ENCODE peak calls at places on chromosome 12, in four cellular contexts. Y is T-helper 9 cell; H is left cardiac atrium; Z is stimulated activated CD4-positive, alpha-beta T cell treated with anti-CD3 and anti-CD28 coated beads, Interleukin-1b, Interleukin-23, amount 100 ng/mL, for 4 hours. Q is an unnamed sample.

GRCh38 chr12:125185740-125186470 is 120.7 kb downstream of the AACS start:
- DNase-seq in Y (no peak), H (peak), Z (peak), Q (peak)

GRCh38 chr12:14057895-14058294 is 76.5 kb upstream of the GRIN2B start:
- DNase-seq in Y (no peak), H (no peak), Z (no peak), Q (no peak)

GRCh38 chr12:14283489-14284144 is 81.9 kb upstream of the ATF7IP start:
- DNase-seq in Y (no peak), H (no peak), Z (no peak), Q (peak)

GRCh38 chr12:111842556-111843396 is 748 bp downstream of the MAPKAPK5 start:
- DNase-seq in Y (peak), H (no peak), Z (peak), Q (no peak)

GRCh38 chr12:114864688-114865685 is 181.0 kb upstream of the TBX3 start:
- DNase-seq in Y (no peak), H (no peak), Z (no peak), Q (no peak)

GRCh38 chr12:53058674-53059433 is 9.0 kb downstream of the TNS2 start:
- DNase-seq in Y (no peak), H (no peak), Z (no peak), Q (no peak)

GRCh38 chr12:69275471-69275891 is 36.1 kb downstream of the CPSF6 start:
- DNase-seq in Y (no peak), H (no peak), Z (no peak), Q (no peak)

GRCh38 chr12:123083661-123084571 is 67.0 kb downstream of the PITPNM2 start:
- DNase-seq in Y (no peak), H (no peak), Z (no peak), Q (no peak)

GRCh38 chr12:132836803-132837331 is 8.2 kb upstream of the GOLGA3 start:
- DNase-seq in Y (no peak), H (no peak), Z (no peak), Q (no peak)

GRCh38 chr12:93115198-93115601 is 186.1 kb upstream of the EEA1 start:
- DNase-seq in Y (no peak), H (no peak), Z (no peak), Q (no peak)

GRCh38 chr12:102406033-102406584 is 74.3 kb downstream of the IGF1 start:
- DNase-seq in Y (no peak), H (peak), Z (no peak), Q (peak)

GRCh38 chr12:112919131-112919530 is 12.4 kb downstream of the OAS1 start:
- DNase-seq in Y (no peak), H (no peak), Z (no peak), Q (no peak)

GRCh38 chr12:113403435-113404415 is at the start of gene SDS:
- DNase-seq in Y (no peak), H (peak), Z (no peak), Q (no peak)

GRCh38 chr12:49923878-49924610 is 20.3 kb upstream of the FAIM2 start:
- DNase-seq in Y (no peak), H (no peak), Z (no peak), Q (no peak)

GRCh38 chr12:10167588-10167987 is 4.3 kb downstream of the OLR1 start:
- DNase-seq in Y (no peak), H (no peak), Z (no peak), Q (no peak)

GRCh38 chr12:95202691-95203476 is 14.4 kb downstream of the FGD6 start:
- DNase-seq in Y (no peak), H (no peak), Z (no peak), Q (no peak)

GRCh38 chr12:31896514-31897039 is 62.6 kb upstream of the RESF1 start:
- DNase-seq in Y (peak), H (peak), Z (peak), Q (peak)

GRCh38 chr12:107288414-107289125 is 195.2 kb upstream of the CRY1 start:
- DNase-seq in Y (no peak), H (no peak), Z (no peak), Q (no peak)

GRCh38 chr12:21891763-21892217 is 49.4 kb downstream of the ABCC9 start:
- DNase-seq in Y (no peak), H (peak), Z (no peak), Q (no peak)